ENCODE peak calls at places on chromosomes 11 and 22, in seven cellular contexts. D, H, B, C, U, E and Z are unnamed samples.

GRCh38 chr11:45801723-45802315 is 3.1 kb upstream of the SLC35C1 start:
- DNase-seq in D (no peak), H (no peak), B (no peak), C (no peak), U (no peak), E (no peak), Z (no peak)

GRCh38 chr11:96317985-96318384 is 25.0 kb downstream of the MAML2 start:
- DNase-seq in D (no peak), H (no peak), B (no peak), C (no peak), U (no peak), E (no peak), Z (no peak)

GRCh38 chr22:31192513-31192912 is 19.6 kb upstream of the LIMK2 start:
- DNase-seq in D (no peak), H (peak), B (no peak), C (no peak), U (no peak), E (no peak), Z (no peak)

GRCh38 chr11:4038973-4039372 is 55.6 kb upstream of the RRM1 start:
- DNase-seq in D (peak), H (no peak), B (no peak), C (no peak), U (no peak), E (no peak), Z (no peak)

GRCh38 chr11:119684361-119685072 is 44.5 kb downstream of the NECTIN1 start:
- DNase-seq in D (peak), H (no peak), B (no peak), C (no peak), U (no peak), E (no peak), Z (no peak)

GRCh38 chr11:86577663-86578636 is 94.5 kb downstream of the ME3 start:
- DNase-seq in D (peak), H (peak), B (no peak), C (peak), U (no peak), E (peak), Z (no peak)

GRCh38 chr11:117591316-117592039 is 205.5 kb downstream of the DSCAML1 start:
- DNase-seq in D (no peak), H (no peak), B (no peak), C (peak), U (no peak), E (no peak), Z (no peak)

GRCh38 chr11:134119094-134119493 is 50.2 kb downstream of the JAM3 start:
- DNase-seq in D (peak), H (no peak), B (no peak), C (no peak), U (no peak), E (no peak), Z (no peak)

GRCh38 chr11:96259053-96259837 is 83.8 kb downstream of the MAML2 start:
- DNase-seq in D (peak), H (no peak), B (peak), C (no peak), U (no peak), E (no peak), Z (no peak)

GRCh38 chr11:13262096-13262495 is 15.5 kb upstream of the BMAL1 start:
- DNase-seq in D (no peak), H (no peak), B (no peak), C (no peak), U (no peak), E (no peak), Z (no peak)

GRCh38 chr11:67640021-67640757 is 626 bp upstream of the TBX10 start:
- DNase-seq in D (peak), H (peak), B (peak), C (no peak), U (no peak), E (peak), Z (peak)

GRCh38 chr11:3220521-3221407 is 2.2 kb upstream of the MRGPRG start:
- DNase-seq in D (no peak), H (peak), B (no peak), C (peak), U (no peak), E (no peak), Z (no peak)

GRCh38 chr22:48089601-48090331 is 1327.3 kb downstream of the TBC1D22A start:
- DNase-seq in D (peak), H (peak), B (no peak), C (peak), U (no peak), E (peak), Z (no peak)
- H3K27ac ChIP-seq in D (no peak), H (no peak), B (no peak), C (peak), U (no peak), E (no peak), Z (no peak)

GRCh38 chr11:94734563-94735275 is 33.4 kb upstream of the AMOTL1 start:
- DNase-seq in D (no peak), H (no peak), B (no peak), C (no peak), U (no peak), E (no peak), Z (no peak)
- H3K4me3 ChIP-seq in D (no peak), H (no peak), B (no peak), C (no peak), U (no peak), E (no peak), Z (no peak)

DNA sequence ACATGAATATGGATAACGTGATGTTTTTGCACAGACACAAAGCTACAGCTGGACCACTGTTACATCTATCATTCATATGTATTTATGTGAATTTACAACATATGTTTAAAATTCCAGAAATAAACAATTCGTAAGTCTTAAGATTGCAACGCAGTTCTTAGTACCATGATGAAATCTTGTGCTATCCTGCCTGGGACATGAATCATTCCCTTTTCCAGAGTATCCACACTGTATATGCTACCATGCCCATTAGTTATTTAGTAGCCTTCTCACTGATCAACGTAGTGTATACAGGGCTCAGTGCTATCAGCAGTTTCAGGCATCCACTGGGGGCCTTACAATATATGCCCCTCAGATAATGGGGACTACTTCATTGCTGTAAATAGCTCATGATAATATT is 4.3 kb downstream of the ATL3 start:
- DNase-seq in D (peak), H (no peak), B (no peak), C (no peak), U (no peak), E (no peak), Z (no peak)
- H3K27ac ChIP-seq in D (peak), H (no peak), B (no peak), C (no peak), U (no peak), E (no peak), Z (no peak)

GRCh38 chr11:126194121-126194543 is 17.3 kb downstream of the RPUSD4 start:
- DNase-seq in D (peak), H (peak), B (peak), C (peak), U (peak), E (peak), Z (peak)

GRCh38 chr11:126198648-126199047 is 12.8 kb downstream of the RPUSD4 start:
- DNase-seq in D (no peak), H (no peak), B (no peak), C (no peak), U (no peak), E (no peak), Z (no peak)

GRCh38 chr11:126195119-126195518 is 16.3 kb downstream of the RPUSD4 start:
- DNase-seq in D (no peak), H (no peak), B (no peak), C (no peak), U (no peak), E (no peak), Z (no peak)

GRCh38 chr11:126193038-126193478 is 18.4 kb downstream of the RPUSD4 start:
- DNase-seq in D (no peak), H (no peak), B (no peak), C (no peak), U (no peak), E (no peak), Z (no peak)

GRCh38 chr11:126197277-126197939 is 14.0 kb downstream of the RPUSD4 start:
- DNase-seq in D (peak), H (no peak), B (no peak), C (no peak), U (no peak), E (no peak), Z (no peak)
- H3K4me3 ChIP-seq in D (no peak), H (no peak), B (no peak), C (no peak), U (no peak), E (no peak), Z (no peak)

GRCh38 chr11:33445761-33446161 is 188.6 kb downstream of the HIPK3 start:
- DNase-seq in D (peak), H (no peak), B (no peak), C (no peak), U (no peak), E (no peak), Z (no peak)
- H3K27ac ChIP-seq in D (peak), H (no peak), B (no peak), C (no peak), U (no peak), E (no peak), Z (no peak)

GRCh38 chr11:1937616-1938342 is 9.4 kb upstream of the MRPL23 start:
- DNase-seq in D (no peak), H (no peak), B (no peak), C (no peak), U (no peak), E (no peak), Z (no peak)
- H3K4me3 ChIP-seq in D (no peak), H (no peak), B (no peak), C (no peak), U (no peak), E (no peak), Z (no peak)

GRCh38 chr22:26447594-26448329 is 18.7 kb downstream of the ASPHD2 start:
- DNase-seq in D (no peak), H (no peak), B (no peak), C (no peak), U (no peak), E (no peak), Z (no peak)
- H3K27ac ChIP-seq in D (no peak), H (no peak), B (no peak), C (no peak), U (no peak), E (no peak), Z (no peak)